ENCODE peak calls at places on chromosomes 6 and 20, in six cellular contexts. A is AG09319, Q is HCT116, J is AG10803, M is upper lobe of right lung, W is T-helper 9 cell. R is an unnamed sample.

GRCh38 chr20:14919473-14920157 is 582.2 kb upstream of the FLRT3 start:
- DNase-seq in Q (peak), A (peak), M (peak), W (no peak), J (peak), R (peak)

GRCh38 chr6:166206510-166207389 is 39.1 kb upstream of the TBXT start:
- DNase-seq in M (no peak), J (no peak), Q (no peak), W (no peak), A (no peak), R (no peak)

GRCh38 chr6:137489410-137490371 is 4.5 kb downstream of the OLIG3 start:
- DNase-seq in W (no peak), J (no peak), Q (no peak), M (no peak), A (no peak), R (no peak)

GRCh38 chr20:61525781-61526431 is 273.8 kb downstream of the CDH4 start:
- DNase-seq in Q (no peak), J (peak), W (no peak), A (no peak), M (no peak), R (no peak)

GRCh38 chr6:146595981-146596731 is 2.6 kb upstream of the ADGB start:
- DNase-seq in Q (no peak), M (no peak), J (no peak), W (no peak), A (no peak), R (no peak)

GRCh38 chr6:123716506-123716905 is 79.8 kb upstream of the TRDN start:
- DNase-seq in M (no peak), J (no peak), Q (no peak), A (no peak), W (no peak), R (no peak)

GRCh38 chr20:50001784-50002311 is 19.1 kb downstream of the SNAI1 start:
- DNase-seq in J (no peak), Q (no peak), A (no peak), W (no peak), M (no peak), R (no peak)

GRCh38 chr20:39775110-39775509 is 813.0 kb downstream of the DHX35 start:
- DNase-seq in W (no peak), M (no peak), A (peak), Q (no peak), J (peak), R (peak)

GRCh38 chr6:137832110-137832509 is 34.9 kb upstream of the TNFAIP3 start:
- DNase-seq in M (no peak), J (peak), Q (peak), W (no peak), A (no peak), R (no peak)

GRCh38 chr6:46505693-46506512 is 14.7 kb upstream of the RCAN2 start:
- DNase-seq in W (no peak), J (no peak), Q (no peak), M (no peak), A (no peak), R (no peak)

GRCh38 chr20:20740595-20740994 is 28.2 kb upstream of the RALGAPA2 start:
- DNase-seq in W (no peak), M (no peak), J (no peak), A (no peak), Q (no peak), R (no peak)

GRCh38 chr6:107443904-107444267 is 15.5 kb downstream of the PDSS2 start:
- DNase-seq in W (no peak), J (no peak), A (no peak), M (no peak), Q (no peak), R (no peak)

GRCh38 chr6:45420083-45420908 is 42.6 kb upstream of the SUPT3H start:
- DNase-seq in J (peak), W (peak), Q (no peak), A (no peak), M (peak), R (peak)

GRCh38 chr6:42572523-42572922 is 8.7 kb downstream of the UBR2 start:
- DNase-seq in M (no peak), J (no peak), W (no peak), A (no peak), Q (no peak), R (no peak)

R was measured in left colon.